ENCODE peak calls at places on chromosomes 13 and 19, in five cellular contexts. Q is HEK293T, R is GM12878, V is H1, U is HepG2. E is an unnamed sample.

GRCh38 chr13:109707044-109707794 is 79.2 kb downstream of the IRS2 start:
- DNase-seq in R (no peak), V (no peak), Q (no peak), U (no peak), E (no peak)

GRCh38 chr19:16369664-16370576 is 45.3 kb downstream of the KLF2 start:
- DNase-seq in Q (no peak), R (no peak), V (no peak), U (no peak), E (no peak)

GRCh38 chr13:105907319-105908019 is 628.0 kb downstream of the EFNB2 start:
- DNase-seq in U (no peak), R (no peak), Q (no peak), V (no peak), E (no peak)

GRCh38 chr13:63629591-63629990 is 2213.9 kb upstream of the PCDH20 start:
- DNase-seq in U (no peak), Q (no peak), R (no peak), V (no peak), E (no peak)

GRCh38 chr19:41861846-41862245 is 1.8 kb downstream of the RPS19 start:
- DNase-seq in V (no peak), R (no peak), Q (no peak), U (no peak), E (no peak)

GRCh38 chr19:2269244-2270156 is 12.5 kb downstream of the PEAK3 start:
- DNase-seq in V (peak; percentile 100), Q (peak; percentile 99), U (peak; percentile 91), R (peak; percentile 66), E (peak; percentile 93)

GRCh38 chr19:17327654-17328516 is 6.8 kb downstream of the ANO8 start:
- DNase-seq in V (peak; percentile 89), U (peak; percentile 13), Q (peak; percentile 87), R (no peak), E (no peak)

GRCh38 chr13:21933001-21933400 is 262.1 kb downstream of the FGF9 start:
- DNase-seq in U (no peak), V (no peak), Q (no peak), R (no peak), E (no peak)

GRCh38 chr13:26895081-26895807 is 134.7 kb upstream of the GPR12 start:
- DNase-seq in Q (no peak), V (peak; percentile 57), R (no peak), U (no peak), E (no peak)

GRCh38 chr19:54959840-54960239 is 6.3 kb upstream of the NLRP2 start:
- DNase-seq in V (no peak), R (no peak), Q (no peak), U (no peak), E (no peak)

GRCh38 chr13:60258349-60258748 is 94.6 kb upstream of the DIAPH3 start:
- DNase-seq in R (no peak), Q (no peak), U (no peak), V (peak; percentile 61), E (no peak)

GRCh38 chr13:37701306-37701705 is 102.7 kb upstream of the POSTN start:
- DNase-seq in V (no peak), Q (no peak), U (no peak), R (no peak), E (no peak)

GRCh38 chr13:76552807-76553206 is 333.4 kb downstream of the KCTD12 start:
- DNase-seq in Q (no peak), R (no peak), V (no peak), U (no peak), E (no peak)
- TF ChIP-seq SUZ12 in Q (no peak), R (no peak), V (no peak), U (no peak), E (no peak)

GRCh38 chr13:107847406-107847805 is 367.9 kb downstream of the LIG4 start:
- DNase-seq in R (no peak), U (no peak), Q (no peak), V (no peak), E (no peak)
- TF ChIP-seq SUZ12 in R (no peak), U (no peak), Q (no peak), V (no peak), E (no peak)

GRCh38 chr13:99281811-99282263 is 23.7 kb upstream of the GPR18 start:
- DNase-seq in R (no peak), V (no peak), Q (no peak), U (no peak), E (no peak)
- TF ChIP-seq SUZ12 in R (no peak), V (no peak), Q (no peak), U (no peak), E (no peak)

GRCh38 chr13:113902956-113903355 is 39.1 kb upstream of the GAS6 start:
- DNase-seq in V (peak; percentile 37), Q (no peak), U (no peak), R (no peak), E (no peak)
- TF ChIP-seq SUZ12 in V (no peak), Q (no peak), U (no peak), R (no peak), E (no peak)

GRCh38 chr13:98365291-98365690 is 188.2 kb upstream of the RNF113B start:
- DNase-seq in V (no peak), U (no peak), Q (no peak), R (no peak), E (no peak)
- TF ChIP-seq SUZ12 in V (no peak), U (no peak), Q (no peak), R (no peak), E (no peak)

GRCh38 chr13:75870397-75870801 is 234.3 kb downstream of the LMO7 start:
- DNase-seq in U (no peak), Q (peak; percentile 70), V (peak; percentile 62), R (no peak), E (no peak)
- TF ChIP-seq SUZ12 in U (no peak), Q (no peak), V (no peak), R (no peak), E (no peak)

E was measured in NT2/D1.